ENCODE peak calls at places on chromosomes 13 and 19, in seven cellular contexts. E is stimulated activated CD4-positive, alpha-beta T cell treated with anti-CD3 and anti-CD28 coated beads, Interleukin-15, amount 100 ng/mL, for 1 hour; D is right atrium auricular region; X is ELF-1; K is head of caudate nucleus; B is MV-4-11; Q is fibroblast of the conjunctiva. R is an unnamed sample.

GRCh38 chr13:97142452-97142851 is 79.7 kb upstream of the MBNL2 start:
- DNase-seq in E (no peak), D (no peak), X (peak), K (no peak), B (no peak), Q (no peak), R (no peak)

GRCh38 chr13:45953082-45953481 is 99.5 kb downstream of the ZC3H13 start:
- DNase-seq in E (no peak), D (no peak), X (no peak), K (no peak), B (no peak), Q (no peak), R (no peak)

GRCh38 chr13:114128624-114129522 is 3.5 kb downstream of the RASA3 start:
- DNase-seq in E (peak), D (peak), X (no peak), K (no peak), B (peak), Q (peak), R (peak)

GRCh38 chr13:76106763-76107162 is 470.6 kb downstream of the LMO7 start:
- DNase-seq in E (no peak), D (no peak), X (no peak), K (no peak), B (no peak), Q (no peak), R (no peak)

GRCh38 chr13:110799246-110800236 is 86.0 kb downstream of the ING1 start:
- DNase-seq in E (no peak), D (peak), X (no peak), K (no peak), B (peak), Q (peak), R (no peak)

GRCh38 chr19:31307270-31307669 is 42.0 kb downstream of the TSHZ3 start:
- DNase-seq in E (no peak), D (no peak), X (no peak), K (no peak), B (no peak), Q (no peak), R (no peak)

GRCh38 chr19:12788682-12789097 is 2.6 kb upstream of the JUNB start:
- DNase-seq in E (no peak), D (peak), X (peak), K (peak), B (peak), Q (peak), R (no peak)

GRCh38 chr13:79724348-79725103 is 243.6 kb downstream of the NDFIP2 start:
- DNase-seq in E (no peak), D (no peak), X (no peak), K (no peak), B (no peak), Q (no peak), R (no peak)

GRCh38 chr19:2282062-2282861 is at the start of gene PEAK3:
- DNase-seq in E (no peak), D (peak), X (peak), K (peak), B (peak), Q (no peak), R (no peak)

GRCh38 chr13:47809411-47809810 is 191.7 kb downstream of the SUCLA2 start:
- DNase-seq in E (no peak), D (no peak), X (peak), K (no peak), B (no peak), Q (no peak), R (no peak)

GRCh38 chr13:98853791-98854191 is 101.3 kb upstream of the SLC15A1 start:
- DNase-seq in E (no peak), D (no peak), X (no peak), K (no peak), B (peak), Q (peak), R (peak)

GRCh38 chr19:14346279-14346678 is 35.0 kb upstream of the ADGRE5 start:
- DNase-seq in E (no peak), D (no peak), X (no peak), K (no peak), B (peak), Q (no peak), R (no peak)

GRCh38 chr13:99353836-99354235 is 46.6 kb upstream of the GPR183 start:
- DNase-seq in E (no peak), D (no peak), X (no peak), K (no peak), B (no peak), Q (no peak), R (peak)

GRCh38 chr13:62747629-62748028 is 1332.0 kb upstream of the PCDH20 start:
- DNase-seq in E (no peak), D (no peak), X (no peak), K (no peak), B (no peak), Q (no peak), R (no peak)

GRCh38 chr13:49435992-49436391 is 7.9 kb downstream of the CAB39L start:
- DNase-seq in E (no peak), D (no peak), X (no peak), K (no peak), B (no peak), Q (peak), R (no peak)

GRCh38 chr19:46372901-46373572 is 26.1 kb downstream of the PPP5C start:
- DNase-seq in E (no peak), D (no peak), X (peak), K (peak), B (no peak), Q (no peak), R (no peak)

GRCh38 chr13:50829896-50830295 is 13.6 kb downstream of the DLEU7 start:
- DNase-seq in E (no peak), D (no peak), X (no peak), K (no peak), B (peak), Q (peak), R (no peak)

GRCh38 chr19:18846862-18847515 is 15.2 kb downstream of the UPF1 start:
- DNase-seq in E (peak), D (peak), X (peak), K (peak), B (peak), Q (peak), R (peak)

GRCh38 chr13:22883262-22883840 is 297.4 kb upstream of the SGCG start:
- DNase-seq in E (no peak), D (no peak), X (no peak), K (no peak), B (peak), Q (no peak), R (no peak)

GRCh38 chr19:10288662-10289166 is 1.0 kb upstream of the ICAM5 start:
- DNase-seq in E (no peak), D (no peak), X (peak), K (peak), B (no peak), Q (no peak), R (no peak)

GRCh38 chr13:44762946-44763345 is 186.8 kb upstream of the TSC22D1 start:
- DNase-seq in E (no peak), D (no peak), X (no peak), K (no peak), B (no peak), Q (no peak), R (no peak)

GRCh38 chr13:90889906-90890305 is 457.6 kb upstream of the MIR17HG start:
- DNase-seq in E (no peak), D (no peak), X (no peak), K (no peak), B (no peak), Q (no peak), R (no peak)

GRCh38 chr13:37869756-37870488 is at the start of gene TRPC4:
- DNase-seq in E (no peak), D (no peak), X (peak), K (peak), B (no peak), Q (peak), R (peak)

GRCh38 chr13:35457258-35457657 is 19.2 kb downstream of the MAB21L1 start:
- DNase-seq in E (no peak), D (no peak), X (no peak), K (no peak), B (no peak), Q (no peak), R (no peak)

GRCh38 chr19:18731562-18732008 is 48.1 kb downstream of the CRTC1 start:
- DNase-seq in E (no peak), D (no peak), X (no peak), K (no peak), B (no peak), Q (no peak), R (no peak)

GRCh38 chr19:33332248-33332647 is 29.9 kb upstream of the CEBPA start:
- DNase-seq in E (no peak), D (no peak), X (no peak), K (no peak), B (peak), Q (no peak), R (no peak)

GRCh38 chr13:51518847-51519246 is 65.4 kb upstream of the WDFY2 start:
- DNase-seq in E (no peak), D (no peak), X (no peak), K (no peak), B (peak), Q (no peak), R (no peak)

GRCh38 chr19:43639507-43640423 is at the start of gene CADM4:
- DNase-seq in E (peak), D (no peak), X (no peak), K (peak), B (no peak), Q (no peak), R (no peak)

R was measured in astrocyte of the cerebellum.